ENCODE peak calls at places on chromosome 5, in seven cellular contexts. One of them, this sample, is unnamed.

GRCh38 chr5:26205146-26205545 is 833.2 kb downstream of the CDH9 start:
- DNase-seq in cardiac muscle cell: no peak
- DNase-seq in breast epithelium: no peak
- DNase-seq in uterus: no peak
- DNase-seq in mammary epithelial cell: no peak
- DNase-seq in CD8-positive, alpha-beta memory T cell: no peak
- DNase-seq in testis: no peak
- DNase-seq in this sample: no peak

GRCh38 chr5:127844631-127845030 is 141.4 kb downstream of the CCDC192 start:
- DNase-seq in cardiac muscle cell: no peak
- DNase-seq in breast epithelium: peak; percentile 54
- DNase-seq in uterus: no peak
- DNase-seq in mammary epithelial cell: no peak
- DNase-seq in CD8-positive, alpha-beta memory T cell: no peak
- DNase-seq in testis: no peak
- DNase-seq in this sample: no peak

GRCh38 chr5:63055421-63055820 is 476.8 kb downstream of the LRRC70 start:
- DNase-seq in cardiac muscle cell: no peak
- DNase-seq in breast epithelium: no peak
- DNase-seq in uterus: no peak
- DNase-seq in mammary epithelial cell: no peak
- DNase-seq in CD8-positive, alpha-beta memory T cell: no peak
- DNase-seq in testis: no peak
- DNase-seq in this sample: no peak

GRCh38 chr5:72063219-72063819 is 44.0 kb upstream of the MAP1B start:
- DNase-seq in cardiac muscle cell: peak; percentile 78
- DNase-seq in breast epithelium: no peak
- DNase-seq in uterus: no peak
- DNase-seq in mammary epithelial cell: peak; percentile 8
- DNase-seq in CD8-positive, alpha-beta memory T cell: no peak
- DNase-seq in testis: peak; percentile 22
- DNase-seq in this sample: no peak

GRCh38 chr5:120463991-120464626 is at the start of gene PRR16:
- DNase-seq in cardiac muscle cell: peak; percentile 88
- DNase-seq in breast epithelium: no peak
- DNase-seq in uterus: peak; percentile 62
- DNase-seq in mammary epithelial cell: peak; percentile 65
- DNase-seq in CD8-positive, alpha-beta memory T cell: no peak
- DNase-seq in testis: peak; percentile 46
- DNase-seq in this sample: peak; percentile 65

GRCh38 chr5:154446183-154447073 is 631 bp downstream of the SAP30L start:
- DNase-seq in cardiac muscle cell: peak; percentile 92
- DNase-seq in breast epithelium: no peak
- DNase-seq in uterus: peak; percentile 56
- DNase-seq in mammary epithelial cell: peak; percentile 64
- DNase-seq in CD8-positive, alpha-beta memory T cell: peak; percentile 44
- DNase-seq in testis: peak; percentile 81
- DNase-seq in this sample: peak; percentile 40

GRCh38 chr5:126847318-126848221 is 70.6 kb downstream of the LMNB1 start:
- DNase-seq in cardiac muscle cell: no peak
- DNase-seq in breast epithelium: no peak
- DNase-seq in uterus: no peak
- DNase-seq in mammary epithelial cell: no peak
- DNase-seq in CD8-positive, alpha-beta memory T cell: no peak
- DNase-seq in testis: peak; percentile 46
- DNase-seq in this sample: peak; percentile 66

GRCh38 chr5:58363444-58363843 is 96.4 kb downstream of the PLK2 start:
- DNase-seq in cardiac muscle cell: no peak
- DNase-seq in breast epithelium: no peak
- DNase-seq in uterus: no peak
- DNase-seq in mammary epithelial cell: no peak
- DNase-seq in CD8-positive, alpha-beta memory T cell: no peak
- DNase-seq in testis: no peak
- DNase-seq in this sample: no peak

GRCh38 chr5:36724429-36725332 is 118.3 kb downstream of the SLC1A3 start:
- DNase-seq in cardiac muscle cell: no peak
- DNase-seq in breast epithelium: no peak
- DNase-seq in uterus: no peak
- DNase-seq in mammary epithelial cell: no peak
- DNase-seq in CD8-positive, alpha-beta memory T cell: peak; percentile 57
- DNase-seq in testis: peak; percentile 61
- DNase-seq in this sample: no peak

GRCh38 chr5:746258-746761 is 38.2 kb downstream of the ZDHHC11B start:
- DNase-seq in cardiac muscle cell: no peak
- DNase-seq in breast epithelium: no peak
- DNase-seq in uterus: no peak
- DNase-seq in mammary epithelial cell: no peak
- DNase-seq in CD8-positive, alpha-beta memory T cell: no peak
- DNase-seq in testis: no peak
- DNase-seq in this sample: no peak

GRCh38 chr5:132009706-132010405 is 1.6 kb downstream of the ACSL6 start:
- DNase-seq in cardiac muscle cell: no peak
- DNase-seq in breast epithelium: no peak
- DNase-seq in uterus: no peak
- DNase-seq in mammary epithelial cell: no peak
- DNase-seq in CD8-positive, alpha-beta memory T cell: no peak
- DNase-seq in testis: no peak
- DNase-seq in this sample: peak; percentile 89

GRCh38 chr5:132998553-132998952 is 27.8 kb downstream of the ZCCHC10 start:
- DNase-seq in cardiac muscle cell: no peak
- DNase-seq in breast epithelium: no peak
- DNase-seq in uterus: no peak
- DNase-seq in mammary epithelial cell: no peak
- DNase-seq in CD8-positive, alpha-beta memory T cell: no peak
- DNase-seq in testis: no peak
- DNase-seq in this sample: no peak

GRCh38 chr5:28707706-28708105 is 1669.3 kb upstream of the CDH9 start:
- DNase-seq in cardiac muscle cell: no peak
- DNase-seq in breast epithelium: no peak
- DNase-seq in uterus: no peak
- DNase-seq in mammary epithelial cell: peak; percentile 11
- DNase-seq in CD8-positive, alpha-beta memory T cell: no peak
- DNase-seq in testis: no peak
- DNase-seq in this sample: no peak

GRCh38 chr5:118614701-118615475 is 373.5 kb downstream of the DTWD2 start:
- DNase-seq in cardiac muscle cell: no peak
- DNase-seq in breast epithelium: no peak
- DNase-seq in uterus: no peak
- DNase-seq in mammary epithelial cell: no peak
- DNase-seq in CD8-positive, alpha-beta memory T cell: no peak
- DNase-seq in testis: no peak
- DNase-seq in this sample: no peak

GRCh38 chr5:110812639-110813038 is 73.8 kb downstream of the SLC25A46 start:
- DNase-seq in cardiac muscle cell: no peak
- DNase-seq in breast epithelium: no peak
- DNase-seq in uterus: no peak
- DNase-seq in mammary epithelial cell: no peak
- DNase-seq in CD8-positive, alpha-beta memory T cell: no peak
- DNase-seq in testis: no peak
- DNase-seq in this sample: no peak

GRCh38 chr5:181024245-181025029 is 15.6 kb upstream of the BTNL9 start:
- DNase-seq in cardiac muscle cell: no peak
- DNase-seq in breast epithelium: no peak
- DNase-seq in uterus: no peak
- DNase-seq in mammary epithelial cell: peak; percentile 21
- DNase-seq in CD8-positive, alpha-beta memory T cell: no peak
- DNase-seq in testis: no peak
- DNase-seq in this sample: no peak
- H3K9me3 ChIP-seq in cardiac muscle cell: no peaks in the 10 kb centered on the region
- H3K9me3 ChIP-seq in breast epithelium: peaks cover 40% of the 10 kb centered on the region
- H3K9me3 ChIP-seq in uterus: no peaks in the 10 kb centered on the region
- H3K9me3 ChIP-seq in mammary epithelial cell: no peaks in the 10 kb centered on the region
- H3K9me3 ChIP-seq in CD8-positive, alpha-beta memory T cell: no peaks in the 10 kb centered on the region
- H3K9me3 ChIP-seq in testis: no peaks in the 10 kb centered on the region
- H3K9me3 ChIP-seq in this sample: no peaks in the 10 kb centered on the region

GRCh38 chr5:42811591-42812392 is at the start of gene SELENOP:
- DNase-seq in cardiac muscle cell: peak; percentile 72
- DNase-seq in breast epithelium: peak; percentile 79
- DNase-seq in uterus: peak; percentile 49
- DNase-seq in mammary epithelial cell: peak; percentile 54
- DNase-seq in CD8-positive, alpha-beta memory T cell: no peak
- DNase-seq in testis: peak; percentile 67
- DNase-seq in this sample: no peak

GRCh38 chr5:42806701-42807262 is 4.9 kb downstream of the SELENOP start:
- DNase-seq in cardiac muscle cell: no peak
- DNase-seq in breast epithelium: no peak
- DNase-seq in uterus: no peak
- DNase-seq in mammary epithelial cell: no peak
- DNase-seq in CD8-positive, alpha-beta memory T cell: no peak
- DNase-seq in testis: no peak
- DNase-seq in this sample: no peak

GRCh38 chr5:42810905-42811590 is 644 bp downstream of the SELENOP start:
- DNase-seq in cardiac muscle cell: no peak
- DNase-seq in breast epithelium: no peak
- DNase-seq in uterus: no peak
- DNase-seq in mammary epithelial cell: no peak
- DNase-seq in CD8-positive, alpha-beta memory T cell: no peak
- DNase-seq in testis: no peak
- DNase-seq in this sample: no peak

GRCh38 chr5:42807722-42808447 is 3.8 kb downstream of the SELENOP start:
- DNase-seq in cardiac muscle cell: no peak
- DNase-seq in breast epithelium: no peak
- DNase-seq in uterus: no peak
- DNase-seq in mammary epithelial cell: no peak
- DNase-seq in CD8-positive, alpha-beta memory T cell: no peak
- DNase-seq in testis: no peak
- DNase-seq in this sample: no peak

DNA sequence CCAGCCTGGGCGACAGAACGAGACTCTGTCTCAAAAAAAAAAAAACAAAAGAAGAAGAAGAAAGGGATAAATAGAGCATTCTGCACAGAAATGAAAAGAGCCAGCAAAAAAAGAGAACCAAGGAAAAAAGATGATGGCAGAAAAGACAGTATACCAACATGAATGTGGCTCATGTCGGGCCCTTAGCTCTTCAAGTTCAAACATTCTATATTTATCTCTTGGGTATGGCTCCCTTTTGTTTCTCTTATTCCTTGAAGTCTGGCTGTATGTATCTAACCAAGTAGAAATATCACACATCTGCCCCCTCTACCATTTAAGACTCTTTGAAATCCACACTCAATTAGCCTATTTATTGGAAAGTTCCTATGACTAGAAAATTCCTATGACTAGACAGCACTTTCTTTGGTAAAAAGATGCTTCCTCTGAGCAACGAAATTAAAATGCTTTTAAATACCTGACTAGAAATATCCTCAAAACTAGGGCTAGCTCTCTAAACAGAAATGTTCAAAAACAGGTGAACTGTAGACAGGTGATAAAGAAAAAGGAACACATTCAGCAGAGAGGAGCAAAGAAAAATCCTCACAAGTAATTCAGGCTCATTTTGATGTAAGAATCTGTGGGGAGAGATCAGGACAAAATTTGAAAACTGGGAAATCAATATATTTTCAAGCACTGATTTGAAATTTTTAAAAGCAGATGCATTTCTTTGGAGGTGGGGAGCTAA is 2.6 kb downstream of the SELENOP start:
- DNase-seq in cardiac muscle cell: no peak
- DNase-seq in breast epithelium: no peak
- DNase-seq in uterus: no peak
- DNase-seq in mammary epithelial cell: no peak
- DNase-seq in CD8-positive, alpha-beta memory T cell: no peak
- DNase-seq in testis: no peak
- DNase-seq in this sample: no peak
- H3K4me3 ChIP-seq in cardiac muscle cell: peak overlapping the region; percentile 6
- H3K4me3 ChIP-seq in breast epithelium: peak overlapping the region; percentile 61
- H3K4me3 ChIP-seq in uterus: peak overlapping the region; percentile 54
- H3K4me3 ChIP-seq in mammary epithelial cell: no peak overlapping the region
- H3K4me3 ChIP-seq in CD8-positive, alpha-beta memory T cell: no peak overlapping the region
- H3K4me3 ChIP-seq in testis: peak overlapping the region; percentile 49
- H3K4me3 ChIP-seq in this sample: no peak overlapping the region

GRCh38 chr5:88377240-88377639 is 108.6 kb upstream of the TMEM161B start:
- DNase-seq in cardiac muscle cell: no peak
- DNase-seq in breast epithelium: no peak
- DNase-seq in uterus: no peak
- DNase-seq in mammary epithelial cell: no peak
- DNase-seq in CD8-positive, alpha-beta memory T cell: no peak
- DNase-seq in testis: no peak
- DNase-seq in this sample: no peak
- H3K9me3 ChIP-seq in cardiac muscle cell: no peaks in the 10 kb centered on the region
- H3K9me3 ChIP-seq in breast epithelium: peaks cover 6% of the 10 kb centered on the region
- H3K9me3 ChIP-seq in uterus: no peaks in the 10 kb centered on the region
- H3K9me3 ChIP-seq in mammary epithelial cell: no peaks in the 10 kb centered on the region
- H3K9me3 ChIP-seq in CD8-positive, alpha-beta memory T cell: no peaks in the 10 kb centered on the region
- H3K9me3 ChIP-seq in testis: no peaks in the 10 kb centered on the region
- H3K9me3 ChIP-seq in this sample: no peaks in the 10 kb centered on the region

GRCh38 chr5:139394654-139395566 is at the start of gene PROB1:
- DNase-seq in cardiac muscle cell: no peak
- DNase-seq in breast epithelium: no peak
- DNase-seq in uterus: no peak
- DNase-seq in mammary epithelial cell: no peak
- DNase-seq in CD8-positive, alpha-beta memory T cell: no peak
- DNase-seq in testis: no peak
- DNase-seq in this sample: no peak

GRCh38 chr5:139394123-139394653 is 716 bp downstream of the PROB1 start:
- DNase-seq in cardiac muscle cell: peak; percentile 74
- DNase-seq in breast epithelium: no peak
- DNase-seq in uterus: peak; percentile 62
- DNase-seq in mammary epithelial cell: no peak
- DNase-seq in CD8-positive, alpha-beta memory T cell: peak; percentile 44
- DNase-seq in testis: no peak
- DNase-seq in this sample: no peak

GRCh38 chr5:139397921-139398320 is 3.0 kb upstream of the PROB1 start:
- DNase-seq in cardiac muscle cell: no peak
- DNase-seq in breast epithelium: no peak
- DNase-seq in uterus: no peak
- DNase-seq in mammary epithelial cell: no peak
- DNase-seq in CD8-positive, alpha-beta memory T cell: no peak
- DNase-seq in testis: no peak
- DNase-seq in this sample: no peak

GRCh38 chr5:139396691-139397090 is 1.8 kb upstream of the PROB1 start:
- DNase-seq in cardiac muscle cell: no peak
- DNase-seq in breast epithelium: no peak
- DNase-seq in uterus: no peak
- DNase-seq in mammary epithelial cell: no peak
- DNase-seq in CD8-positive, alpha-beta memory T cell: no peak
- DNase-seq in testis: no peak
- DNase-seq in this sample: no peak

DNA sequence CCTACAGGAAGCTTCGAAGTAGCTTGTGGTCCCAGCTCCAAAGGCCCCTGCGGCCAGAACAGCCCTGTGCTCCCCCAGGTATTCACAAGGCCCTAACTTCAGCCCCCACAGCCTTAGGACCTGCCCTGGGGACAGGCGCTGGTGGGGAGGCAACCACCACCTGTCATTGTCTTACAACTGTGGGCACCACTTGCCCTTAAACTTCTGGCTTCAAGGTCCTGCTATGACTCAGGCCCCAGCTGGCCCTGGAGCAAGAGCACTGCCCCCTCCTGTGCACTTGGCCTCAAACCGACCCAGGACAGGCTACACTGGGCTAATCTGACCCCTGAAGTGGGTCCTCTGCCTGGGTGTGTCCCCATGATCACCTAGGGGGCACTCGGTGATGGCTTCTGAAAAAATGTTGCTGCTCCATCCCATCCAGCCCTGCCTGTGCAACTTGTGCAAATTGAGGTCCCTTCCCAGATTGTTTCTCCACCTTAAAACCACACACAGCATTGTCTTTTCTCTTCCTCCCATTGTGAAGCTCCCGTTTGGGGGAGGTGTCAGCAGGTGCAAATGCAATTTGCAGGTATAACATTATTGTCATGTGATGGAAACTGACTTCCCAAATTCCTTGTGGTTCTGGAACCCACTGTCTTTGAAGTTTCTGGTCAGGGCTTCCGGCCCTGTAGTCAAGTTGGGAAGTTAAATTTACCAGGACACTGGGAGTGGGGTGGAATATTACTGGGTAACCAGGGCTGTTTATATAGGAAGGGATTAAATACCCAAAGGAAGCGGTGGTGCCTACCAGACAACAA is 1.1 kb upstream of the PROB1 start:
- DNase-seq in cardiac muscle cell: no peak
- DNase-seq in breast epithelium: no peak
- DNase-seq in uterus: no peak
- DNase-seq in mammary epithelial cell: no peak
- DNase-seq in CD8-positive, alpha-beta memory T cell: no peak
- DNase-seq in testis: no peak
- DNase-seq in this sample: no peak
- H3K4me3 ChIP-seq in cardiac muscle cell: no peak overlapping the region
- H3K4me3 ChIP-seq in breast epithelium: no peak overlapping the region
- H3K4me3 ChIP-seq in uterus: no peak overlapping the region
- H3K4me3 ChIP-seq in mammary epithelial cell: no peak overlapping the region
- H3K4me3 ChIP-seq in CD8-positive, alpha-beta memory T cell: no peak overlapping the region
- H3K4me3 ChIP-seq in testis: no peak overlapping the region
- H3K4me3 ChIP-seq in this sample: no peak overlapping the region

This sample was measured in WERI-Rb-1.